ENCODE peak calls at places on chromosomes 1 and 21, in six cellular contexts. M is LoVo, H is aorta, R is heart left ventricle, Q is M059J, V is NCI-H2081. T is an unnamed sample.

GRCh38 chr1:3924871-3925655 is 25.0 kb upstream of the C1orf174 start:
- DNase-seq in M (no peak), H (no peak), R (no peak), Q (peak; percentile 37), V (no peak), T (no peak)

GRCh38 chr1:114623364-114623763 is 41.9 kb upstream of the BCAS2 start:
- DNase-seq in M (no peak), H (no peak), R (no peak), Q (no peak), V (no peak), T (no peak)

GRCh38 chr1:201964266-201964665 is 9.0 kb downstream of the TIMM17A start:
- DNase-seq in M (no peak), H (no peak), R (no peak), Q (peak; percentile 33), V (no peak), T (no peak)

GRCh38 chr21:26909972-26910371 is 56.9 kb downstream of the ADAMTS5 start:
- DNase-seq in M (no peak), H (no peak), R (no peak), Q (peak; percentile 25), V (no peak), T (no peak)

GRCh38 chr1:198346178-198346577 is 189.4 kb downstream of the NEK7 start:
- DNase-seq in M (no peak), H (no peak), R (no peak), Q (no peak), V (no peak), T (no peak)

GRCh38 chr1:113451710-113452109 is 61.4 kb downstream of the MAGI3 start:
- DNase-seq in M (no peak), H (no peak), R (no peak), Q (no peak), V (peak; percentile 63), T (no peak)

GRCh38 chr1:181094813-181095212 is 6.3 kb downstream of the IER5 start:
- DNase-seq in M (no peak), H (peak; percentile 61), R (peak; percentile 76), Q (peak; percentile 77), V (no peak), T (no peak)

GRCh38 chr1:228867951-228868730 is 132.9 kb downstream of the RHOU start:
- DNase-seq in M (no peak), H (no peak), R (no peak), Q (no peak), V (peak; percentile 89), T (no peak)

GRCh38 chr1:41840592-41841246 is 78.0 kb downstream of the HIVEP3 start:
- DNase-seq in M (peak; percentile 60), H (no peak), R (no peak), Q (peak; percentile 88), V (peak; percentile 49), T (peak; percentile 8)

GRCh38 chr1:198763298-198763714 is 124.5 kb downstream of the PTPRC start:
- DNase-seq in M (peak; percentile 60), H (no peak), R (no peak), Q (peak; percentile 92), V (peak; percentile 54), T (no peak)

GRCh38 chr1:109655624-109656519 is at the start of gene GSTM4:
- DNase-seq in M (peak; percentile 79), H (peak; percentile 93), R (peak; percentile 91), Q (peak; percentile 78), V (peak; percentile 42), T (peak; percentile 65)

GRCh38 chr1:52927219-52928082 is at the start of gene SCP2:
- DNase-seq in M (peak; percentile 80), H (peak; percentile 88), R (peak; percentile 87), Q (peak; percentile 74), V (peak; percentile 76), T (peak; percentile 75)

GRCh38 chr21:45158491-45159423 is 84.4 kb downstream of the ADARB1 start:
- DNase-seq in M (no peak), H (no peak), R (no peak), Q (no peak), V (no peak), T (no peak)

GRCh38 chr1:232059726-232060360 is 433.3 kb downstream of the DISC1 start:
- DNase-seq in M (no peak), H (no peak), R (no peak), Q (no peak), V (no peak), T (no peak)